ENCODE peak calls at places on chromosome 9, in six cellular contexts. A is K562, L is GM12878, K is HepG2, G is SK-N-SH, Q is HCT116. Y is an unnamed sample.
A peak's percentile ranks its signal among the peaks of the same experiment; 100 is the strongest.

GRCh38 chr9:133672503-133673259 is 36.5 kb downstream of the DBH start:
- DNase-seq in A (no peak), L (no peak), K (no peak), G (no peak), Q (no peak), Y (no peak)

GRCh38 chr9:38142201-38142600 is 73.2 kb upstream of the SHB start:
- DNase-seq in A (no peak), L (no peak), K (no peak), G (no peak), Q (no peak), Y (no peak)

GRCh38 chr9:128764361-128764760 is 7.4 kb downstream of the ZER1 start:
- DNase-seq in A (no peak), L (no peak), K (no peak), G (no peak), Q (no peak), Y (no peak)

GRCh38 chr9:21153688-21154608 is 12.3 kb upstream of the IFNW1 start:
- DNase-seq in A (no peak), L (no peak), K (no peak), G (peak; percentile 28), Q (peak; percentile 51), Y (peak; percentile 20)

GRCh38 chr9:129910628-129911567 is 75.6 kb downstream of the USP20 start:
- DNase-seq in A (peak; percentile 86), L (no peak), K (no peak), G (no peak), Q (peak; percentile 95), Y (no peak)

GRCh38 chr9:3446313-3446712 is 79.5 kb downstream of the RFX3 start:
- DNase-seq in A (no peak), L (no peak), K (no peak), G (no peak), Q (no peak), Y (no peak)

GRCh38 chr9:2420488-2421056 is 201.0 kb upstream of the VLDLR start:
- DNase-seq in A (no peak), L (no peak), K (no peak), G (no peak), Q (no peak), Y (no peak)

GRCh38 chr9:69572611-69573010 is 99.6 kb downstream of the APBA1 start:
- DNase-seq in A (no peak), L (no peak), K (no peak), G (no peak), Q (no peak), Y (no peak)

GRCh38 chr9:136826188-136826541 is 16.1 kb upstream of the AJM1 start:
- DNase-seq in A (no peak), L (no peak), K (no peak), G (no peak), Q (no peak), Y (no peak)

GRCh38 chr9:893843-894420 is 52.4 kb downstream of the DMRT1 start:
- DNase-seq in A (peak; percentile 44), L (peak; percentile 91), K (peak; percentile 56), G (peak; percentile 56), Q (peak; percentile 46), Y (peak; percentile 74)

GRCh38 chr9:117265253-117265652 is 149.6 kb downstream of the ASTN2 start:
- DNase-seq in A (no peak), L (no peak), K (no peak), G (no peak), Q (no peak), Y (no peak)

GRCh38 chr9:125513634-125514413 is 193.2 kb downstream of the MAPKAP1 start:
- DNase-seq in A (peak; percentile 30), L (peak; percentile 59), K (peak; percentile 68), G (no peak), Q (no peak), Y (peak; percentile 35)

GRCh38 chr9:136329636-136330405 is 2.5 kb downstream of the GPSM1 start:
- DNase-seq in A (no peak), L (no peak), K (no peak), G (no peak), Q (no peak), Y (no peak)

GRCh38 chr9:6382681-6383080 is 30.3 kb upstream of the UHRF2 start:
- DNase-seq in A (no peak), L (no peak), K (no peak), G (no peak), Q (no peak), Y (no peak)

GRCh38 chr9:34072868-34073590 is 24.3 kb upstream of the UBAP2 start:
- DNase-seq in A (no peak), L (no peak), K (peak; percentile 94), G (no peak), Q (no peak), Y (no peak)

GRCh38 chr9:130570200-130570599 is 9.2 kb upstream of the FUBP3 start:
- DNase-seq in A (no peak), L (no peak), K (no peak), G (no peak), Q (peak; percentile 13), Y (no peak)

GRCh38 chr9:123164285-123164684 is 104.1 kb downstream of the STRBP start:
- DNase-seq in A (no peak), L (peak; percentile 11), K (no peak), G (no peak), Q (no peak), Y (no peak)

GRCh38 chr9:91044354-91044753 is 242.7 kb downstream of the SYK start:
- DNase-seq in A (no peak), L (no peak), K (no peak), G (no peak), Q (no peak), Y (no peak)

GRCh38 chr9:111828193-111828592 is 33.5 kb upstream of the SHOC1 start:
- DNase-seq in A (no peak), L (no peak), K (no peak), G (no peak), Q (no peak), Y (peak; percentile 58)

GRCh38 chr9:109166771-109167601 is at the start of gene FRRS1L:
- DNase-seq in A (no peak), L (no peak), K (no peak), G (peak; percentile 91), Q (no peak), Y (no peak)

GRCh38 chr9:3256571-3256970 is 269.2 kb downstream of the RFX3 start:
- DNase-seq in A (no peak), L (no peak), K (no peak), G (no peak), Q (no peak), Y (no peak)

GRCh38 chr9:135275163-135275925 is 187.9 kb downstream of the OLFM1 start:
- DNase-seq in A (no peak), L (no peak), K (no peak), G (no peak), Q (no peak), Y (peak; percentile 83)

GRCh38 chr9:135551456-135551855 is 5.5 kb downstream of the OBP2A start:
- DNase-seq in A (no peak), L (no peak), K (no peak), G (no peak), Q (no peak), Y (no peak)

GRCh38 chr9:15349892-15350761 is 43.1 kb upstream of the TTC39B start:
- DNase-seq in A (no peak), L (no peak), K (peak; percentile 88), G (no peak), Q (no peak), Y (peak; percentile 8)

GRCh38 chr9:38641985-38642864 is 21.8 kb upstream of the ANKRD18A start:
- DNase-seq in A (peak; percentile 9), L (no peak), K (peak; percentile 17), G (peak; percentile 71), Q (peak; percentile 59), Y (peak; percentile 43)

GRCh38 chr9:19411316-19411715 is 2.5 kb downstream of the ACER2 start:
- DNase-seq in A (no peak), L (no peak), K (no peak), G (no peak), Q (no peak), Y (no peak)

GRCh38 chr9:111356567-111357244 is 26.7 kb upstream of the OR2K2 start:
- DNase-seq in A (peak; percentile 7), L (no peak), K (no peak), G (no peak), Q (peak; percentile 52), Y (no peak)

GRCh38 chr9:137985637-137986071 is 108.1 kb downstream of the CACNA1B start:
- DNase-seq in A (no peak), L (no peak), K (no peak), G (no peak), Q (no peak), Y (no peak)

GRCh38 chr9:130138791-130139190 is 33.4 kb upstream of the NCS1 start:
- DNase-seq in A (peak; percentile 43), L (no peak), K (no peak), G (no peak), Q (no peak), Y (no peak)

GRCh38 chr9:35135988-35136387 is 20.3 kb upstream of the ATOSB start:
- DNase-seq in A (no peak), L (no peak), K (no peak), G (no peak), Q (no peak), Y (no peak)
- TF ChIP-seq JUND in A (no peak), L (no peak), K (no peak), G (no peak), Q (no peak), Y (no peak)

DNA sequence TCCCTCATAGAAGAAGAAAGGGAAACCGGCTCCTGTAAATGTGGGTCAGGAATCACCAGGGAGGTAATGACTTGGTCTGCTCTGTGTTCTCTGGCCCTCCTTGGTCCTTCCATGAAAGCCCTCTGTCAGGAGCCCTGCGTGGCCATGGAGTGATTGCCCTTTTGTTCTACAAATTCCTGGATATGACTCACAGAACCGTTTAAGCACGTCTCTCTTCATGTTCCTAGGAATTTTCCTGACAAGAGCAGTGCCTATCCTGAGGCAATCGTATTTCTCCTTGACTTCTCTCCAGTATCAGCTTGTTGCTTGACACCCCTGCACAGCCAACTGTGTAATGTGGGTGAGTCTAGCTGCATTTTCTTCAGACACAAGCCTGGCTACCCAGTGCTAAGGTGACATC is 274.4 kb upstream of the ZNF462 start:
- DNase-seq in A (no peak), L (no peak), K (no peak), G (no peak), Q (peak; percentile 18), Y (no peak)
- TF ChIP-seq JUND in A (no peak), L (no peak), K (no peak), G (no peak), Q (no peak), Y (no peak)

GRCh38 chr9:126605792-126606482 is 7.8 kb upstream of the LMX1B start:
- DNase-seq in A (no peak), L (no peak), K (no peak), G (peak; percentile 5), Q (no peak), Y (no peak)
- TF ChIP-seq JUND in A (no peak), L (no peak), K (no peak), G (no peak), Q (no peak), Y (no peak)

GRCh38 chr9:127567898-127568617 is 44.0 kb upstream of the STXBP1 start:
- DNase-seq in A (peak; percentile 53), L (no peak), K (no peak), G (peak; percentile 68), Q (no peak), Y (no peak)

GRCh38 chr9:127568618-127568970 is 43.5 kb upstream of the STXBP1 start:
- DNase-seq in A (no peak), L (no peak), K (no peak), G (no peak), Q (no peak), Y (no peak)

GRCh38 chr9:127568971-127569818 is 42.9 kb upstream of the STXBP1 start:
- DNase-seq in A (peak; percentile 99), L (no peak), K (peak; percentile 55), G (peak; percentile 100), Q (no peak), Y (peak; percentile 94)

GRCh38 chr9:127566351-127567001 is 45.6 kb upstream of the STXBP1 start:
- DNase-seq in A (no peak), L (no peak), K (no peak), G (no peak), Q (no peak), Y (peak; percentile 63)

GRCh38 chr9:127567119-127567897 is 44.8 kb upstream of the STXBP1 start:
- DNase-seq in A (peak; percentile 67), L (no peak), K (no peak), G (peak; percentile 70), Q (no peak), Y (peak; percentile 86)
- TF ChIP-seq JUND in A (no peak), L (no peak), K (no peak), G (no peak), Q (no peak), Y (no peak)

Y was measured in T47D.